ENCODE peak calls at places on chromosomes 2 and 18, in seven cellular contexts. B is HCT116, F is K562, N is SK-N-SH, O is GM12878, D is HepG2, Z is H1. C is an unnamed sample.
A peak's percentile ranks its signal among the peaks of the same experiment; 100 is the strongest.

GRCh38 chr2:142217804-142218203 is 87.0 kb upstream of the LRP1B start:
- DNase-seq in N (no peak), O (no peak), B (no peak), F (no peak), Z (no peak), D (no peak), C (no peak)

GRCh38 chr2:30422437-30422805 is 24.6 kb upstream of the LCLAT1 start:
- DNase-seq in D (no peak), N (peak; percentile 70), B (peak; percentile 37), Z (no peak), O (peak; percentile 39), F (no peak), C (no peak)

GRCh38 chr2:177246000-177246399 is 18.5 kb downstream of the NFE2L2 start:
- DNase-seq in Z (no peak), F (no peak), D (no peak), N (no peak), O (no peak), B (no peak), C (no peak)

GRCh38 chr2:219125886-219126270 is 34.7 kb downstream of the NHEJ1 start:
- DNase-seq in D (no peak), N (no peak), B (no peak), Z (no peak), F (no peak), O (no peak), C (no peak)

GRCh38 chr2:177397501-177398289 is 5.1 kb downstream of the AGPS start:
- DNase-seq in Z (no peak), N (no peak), F (no peak), O (no peak), B (no peak), D (peak; percentile 97), C (no peak)

GRCh38 chr2:84741182-84741822 is 139.6 kb downstream of the TRABD2A start:
- DNase-seq in B (peak; percentile 18), F (no peak), Z (peak; percentile 46), O (no peak), D (peak; percentile 25), N (peak; percentile 9), C (peak; percentile 12)

GRCh38 chr2:227805578-227805977 is 8.1 kb upstream of the CCL20 start:
- DNase-seq in N (no peak), B (no peak), D (no peak), F (no peak), O (peak; percentile 45), Z (no peak), C (no peak)

GRCh38 chr2:40310303-40310702 is 141.6 kb downstream of the SLC8A1 start:
- DNase-seq in N (no peak), Z (no peak), B (no peak), O (no peak), D (no peak), F (no peak), C (no peak)

GRCh38 chr2:72214429-72215143 is 66.9 kb upstream of the CYP26B1 start:
- DNase-seq in F (no peak), B (no peak), D (peak; percentile 64), Z (no peak), N (no peak), O (no peak), C (no peak)

GRCh38 chr2:141200191-141200590 is 930.6 kb downstream of the LRP1B start:
- DNase-seq in Z (no peak), D (no peak), F (no peak), N (no peak), O (no peak), B (no peak), C (no peak)

GRCh38 chr2:233011268-233012190 is 1.5 kb downstream of the NGEF start:
- DNase-seq in O (no peak), B (no peak), Z (no peak), D (no peak), F (no peak), N (no peak), C (no peak)

GRCh38 chr2:237497820-237498128 is 10.7 kb downstream of the MLPH start:
- DNase-seq in O (no peak), B (no peak), N (no peak), D (no peak), Z (no peak), F (no peak), C (no peak)

GRCh38 chr2:47569658-47570398 is 166.9 kb downstream of the MSH2 start:
- DNase-seq in F (no peak), B (no peak), D (no peak), Z (no peak), N (peak; percentile 82), O (no peak), C (no peak)

GRCh38 chr18:63119647-63120046 is 199.9 kb downstream of the BCL2 start:
- DNase-seq in N (peak; percentile 59), Z (peak; percentile 3), D (peak; percentile 6), B (peak; percentile 31), F (no peak), O (no peak), C (no peak)

GRCh38 chr2:167492486-167492885 is 604.2 kb downstream of the XIRP2 start:
- DNase-seq in F (no peak), O (no peak), Z (no peak), N (no peak), D (no peak), B (no peak), C (no peak)

GRCh38 chr2:160324161-160324768 is 124.2 kb upstream of the ITGB6 start:
- DNase-seq in F (peak; percentile 21), N (peak; percentile 39), O (no peak), B (peak; percentile 26), Z (no peak), D (peak; percentile 34), C (peak; percentile 35)

GRCh38 chr2:238573916-238574315 is 147.2 kb downstream of the ASB1 start:
- DNase-seq in O (no peak), B (no peak), F (no peak), Z (no peak), N (no peak), D (no peak), C (no peak)

GRCh38 chr18:9334351-9335254 is at the start of gene TWSG1:
- DNase-seq in Z (peak; percentile 84), F (peak; percentile 100), O (peak; percentile 62), B (peak; percentile 82), N (peak; percentile 99), D (peak; percentile 72), C (peak; percentile 22)
- TF ChIP-seq POLR2AphosphoS5 in Z (peak; percentile 48), F (no peak), O (peak; percentile 58), B (peak; percentile 76), N (peak; percentile 45), D (no peak), C (no peak)

GRCh38 chr18:31399336-31400032 is 22.9 kb downstream of the DSG4 start:
- DNase-seq in Z (no peak), F (no peak), B (peak; percentile 83), O (no peak), D (peak; percentile 55), N (no peak), C (no peak)
- TF ChIP-seq SIN3A in Z (no peak), F (no peak), B (no peak), O (no peak), D (no peak), N (no peak), C (no peak)

GRCh38 chr2:236180501-236180816 is 12.3 kb upstream of the GBX2 start:
- DNase-seq in D (no peak), N (no peak), O (no peak), F (no peak), B (no peak), Z (no peak), C (no peak)

GRCh38 chr2:236177967-236178909 is 10.1 kb upstream of the GBX2 start:
- DNase-seq in N (peak; percentile 93), D (peak; percentile 54), O (no peak), F (peak; percentile 74), Z (no peak), B (peak; percentile 56), C (peak; percentile 69)

GRCh38 chr2:236178921-236179652 is 10.9 kb upstream of the GBX2 start:
- DNase-seq in Z (no peak), B (no peak), D (no peak), N (peak; percentile 51), F (no peak), O (no peak), C (no peak)

GRCh38 chr2:236180831-236181453 is 12.8 kb upstream of the GBX2 start:
- DNase-seq in B (peak; percentile 42), N (peak; percentile 84), F (peak; percentile 76), O (no peak), D (peak; percentile 60), Z (no peak), C (peak; percentile 47)

DNA sequence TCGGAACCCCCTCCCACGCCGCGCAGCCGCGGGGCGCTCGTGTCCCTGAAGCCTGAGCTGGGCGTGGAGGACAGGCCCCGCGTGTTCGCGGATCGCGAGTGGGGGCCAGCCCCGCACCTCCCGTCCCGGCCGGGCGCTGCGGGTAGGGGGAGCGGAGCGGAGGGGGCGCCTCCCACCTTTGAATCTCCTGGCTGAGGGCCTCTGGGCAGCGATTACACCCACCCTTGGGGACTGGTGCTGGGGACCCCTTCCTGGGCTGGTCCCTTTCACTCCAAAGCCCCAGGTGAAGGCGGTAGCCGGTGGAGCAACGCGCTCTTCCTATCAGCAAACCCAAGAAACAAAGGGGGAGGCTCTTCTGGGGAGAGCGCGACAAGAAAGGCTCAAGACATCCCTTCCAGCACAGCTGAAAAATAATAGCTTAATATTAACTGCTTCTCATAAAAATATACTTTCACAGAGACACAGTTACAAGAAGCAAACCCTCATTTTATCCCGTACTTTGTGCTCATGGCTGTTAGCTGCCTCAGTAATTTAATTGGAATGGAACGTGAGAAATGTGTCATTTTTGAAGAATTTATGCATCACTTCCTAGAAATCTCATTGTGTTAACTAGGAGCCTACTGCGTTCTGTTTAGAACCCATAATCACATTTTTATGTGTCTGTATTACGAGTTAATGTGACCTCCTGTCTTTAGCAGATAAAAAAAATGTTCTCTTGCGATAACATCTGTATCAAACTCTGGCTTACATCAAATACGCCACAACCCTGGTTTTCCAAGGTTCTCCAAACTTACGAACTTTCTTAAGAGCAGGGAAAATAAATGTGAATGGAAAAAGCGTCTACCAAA is 11.7 kb upstream of the GBX2 start:
- DNase-seq in O (no peak), Z (no peak), F (no peak), N (peak; percentile 30), B (no peak), D (no peak), C (peak; percentile 64)
- TF ChIP-seq POLR2AphosphoS5 in O (no peak), Z (no peak), F (no peak), N (no peak), B (no peak), D (no peak), C (no peak)

GRCh38 chr2:118086024-118086633 is 2.1 kb upstream of the INSIG2 start:
- DNase-seq in F (no peak), Z (no peak), N (no peak), B (no peak), O (no peak), D (peak; percentile 90), C (no peak)
- TF ChIP-seq SIN3A in F (no peak), Z (no peak), N (no peak), B (no peak), O (no peak), D (no peak), C (no peak)

GRCh38 chr2:242088471-242089212 is 219.1 kb downstream of the RTP5 start:
- DNase-seq in B (peak; percentile 58), D (peak; percentile 89), O (peak; percentile 46), F (peak; percentile 84), N (peak; percentile 92), Z (peak; percentile 46), C (no peak)
- TF ChIP-seq POLR2AphosphoS5 in B (peak; percentile 81), D (peak; percentile 49), O (no peak), F (no peak), N (peak; percentile 28), Z (no peak), C (peak; percentile 37)

DNA sequence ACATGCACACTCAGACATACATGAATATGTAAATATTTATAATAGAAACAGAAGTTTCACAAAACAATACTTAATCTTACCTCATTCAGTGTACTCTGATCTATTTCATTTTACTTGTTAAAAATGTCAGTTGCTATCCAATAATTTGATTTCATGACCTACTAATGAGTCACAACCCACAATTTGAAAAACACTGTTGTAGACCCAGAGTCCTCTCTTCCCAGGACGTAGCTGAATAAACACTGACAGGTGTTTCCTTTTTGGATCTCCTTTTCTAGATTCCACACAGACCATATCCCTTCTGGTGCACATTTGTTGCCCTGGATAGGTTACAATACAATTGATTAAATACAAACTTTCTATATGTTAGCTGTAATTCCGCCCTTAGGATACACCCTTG is 10.5 kb upstream of the CAVIN2 start:
- DNase-seq in O (no peak), D (no peak), B (no peak), Z (no peak), F (no peak), N (no peak), C (no peak)
- TF ChIP-seq SIN3A in O (no peak), D (no peak), B (no peak), Z (no peak), F (no peak), N (no peak), C (no peak)

C was measured in Panc1.